ENCODE peak calls at places on chromosomes 11 and 22, in six cellular contexts. F is GM23248, I is SK-N-SH, X is HCT116, E is PC-3, V is hepatocyte. P is an unnamed sample. For H3K27me3 and H3K9me2, the result is how much of the 10 kb centered on the place peaks cover.

GRCh38 chr11:127493330-127493729 is 492.8 kb upstream of the KIRREL3 start:
- DNase-seq in F (peak), I (peak), X (no peak), E (peak), V (peak), P (no peak)

GRCh38 chr22:20551805-20552449 is 44.5 kb downstream of the MED15 start:
- DNase-seq in F (peak), I (no peak), X (no peak), E (no peak), V (no peak), P (no peak)

GRCh38 chr11:125358254-125358840 is 137.7 kb downstream of the FEZ1 start:
- DNase-seq in F (peak), I (no peak), X (no peak), E (peak), V (no peak), P (no peak)

GRCh38 chr22:23282089-23282501 is 101.8 kb downstream of the BCR start:
- DNase-seq in F (peak), I (no peak), X (peak), E (peak), V (no peak), P (peak)

GRCh38 chr22:41621099-41621910 is at the start of gene XRCC6:
- DNase-seq in F (peak), I (peak), X (peak), E (peak), V (peak), P (peak)

GRCh38 chr11:128595221-128595620 is 7.9 kb upstream of the ETS1 start:
- DNase-seq in F (peak), I (no peak), X (no peak), E (no peak), V (no peak), P (no peak)

GRCh38 chr11:27161071-27161470 is 120.5 kb downstream of the BBOX1 start:
- DNase-seq in F (peak), I (no peak), X (no peak), E (peak), V (no peak), P (no peak)

GRCh38 chr11:10072142-10072541 is 221.9 kb downstream of the SBF2 start:
- DNase-seq in F (peak), I (no peak), X (no peak), E (no peak), V (no peak), P (no peak)

GRCh38 chr22:35301370-35301874 is 1.7 kb downstream of the TOM1 start:
- DNase-seq in F (peak), I (no peak), X (no peak), E (peak), V (peak), P (peak)

GRCh38 chr11:64522036-64522435 is 69.0 kb upstream of the SLC22A12 start:
- DNase-seq in F (no peak), I (no peak), X (no peak), E (no peak), V (no peak), P (no peak)

GRCh38 chr22:48850658-48851287 is 976.9 kb downstream of the BRD1 start:
- DNase-seq in F (no peak), I (no peak), X (no peak), E (no peak), V (no peak), P (no peak)

GRCh38 chr11:7576671-7577225 is 62.9 kb downstream of the PPFIBP2 start:
- DNase-seq in F (peak), I (peak), X (no peak), E (no peak), V (no peak), P (no peak)

GRCh38 chr11:7578276-7578955 is 64.6 kb downstream of the PPFIBP2 start:
- DNase-seq in F (peak), I (peak), X (no peak), E (no peak), V (no peak), P (peak)

GRCh38 chr11:7577883-7578242 is 64.1 kb downstream of the PPFIBP2 start:
- DNase-seq in F (peak), I (peak), X (no peak), E (peak), V (peak), P (no peak)

GRCh38 chr11:7577226-7577882 is 63.6 kb downstream of the PPFIBP2 start:
- DNase-seq in F (peak), I (peak), X (no peak), E (no peak), V (peak), P (no peak)

DNA sequence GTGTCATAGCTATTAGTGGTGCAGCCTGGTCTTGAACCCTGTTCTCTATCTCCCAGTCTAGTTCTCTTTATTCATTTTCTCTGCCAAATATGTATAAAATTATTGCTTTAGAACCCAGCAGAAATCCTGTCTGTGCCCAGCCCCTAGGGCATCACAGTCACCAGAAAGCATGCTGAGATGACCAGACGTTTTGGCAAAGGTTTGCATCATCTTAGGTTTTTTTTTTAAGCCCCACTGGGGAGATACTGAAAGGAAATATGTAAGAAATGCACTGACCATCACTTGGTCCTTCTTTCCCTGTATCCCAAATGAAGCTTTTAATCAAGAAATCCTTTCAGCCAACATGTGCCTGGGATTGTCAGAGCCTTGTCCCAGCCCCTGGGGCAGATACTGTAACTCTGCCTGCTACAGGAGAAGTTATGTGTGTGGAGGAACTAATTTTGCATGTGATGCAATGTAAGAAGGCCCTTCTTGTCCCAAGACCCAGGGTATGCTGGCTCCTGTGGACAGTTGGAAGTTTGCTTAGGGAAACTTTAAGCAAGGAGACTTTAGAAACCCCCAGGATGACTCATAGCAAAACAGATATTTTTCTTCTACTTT is 65.5 kb downstream of the PPFIBP2 start:
- DNase-seq in F (peak), I (no peak), X (no peak), E (no peak), V (no peak), P (no peak)
- H3K27ac ChIP-seq in F (peak), I (peak), X (no peak), E (no peak), V (peak), P (peak)

DNA sequence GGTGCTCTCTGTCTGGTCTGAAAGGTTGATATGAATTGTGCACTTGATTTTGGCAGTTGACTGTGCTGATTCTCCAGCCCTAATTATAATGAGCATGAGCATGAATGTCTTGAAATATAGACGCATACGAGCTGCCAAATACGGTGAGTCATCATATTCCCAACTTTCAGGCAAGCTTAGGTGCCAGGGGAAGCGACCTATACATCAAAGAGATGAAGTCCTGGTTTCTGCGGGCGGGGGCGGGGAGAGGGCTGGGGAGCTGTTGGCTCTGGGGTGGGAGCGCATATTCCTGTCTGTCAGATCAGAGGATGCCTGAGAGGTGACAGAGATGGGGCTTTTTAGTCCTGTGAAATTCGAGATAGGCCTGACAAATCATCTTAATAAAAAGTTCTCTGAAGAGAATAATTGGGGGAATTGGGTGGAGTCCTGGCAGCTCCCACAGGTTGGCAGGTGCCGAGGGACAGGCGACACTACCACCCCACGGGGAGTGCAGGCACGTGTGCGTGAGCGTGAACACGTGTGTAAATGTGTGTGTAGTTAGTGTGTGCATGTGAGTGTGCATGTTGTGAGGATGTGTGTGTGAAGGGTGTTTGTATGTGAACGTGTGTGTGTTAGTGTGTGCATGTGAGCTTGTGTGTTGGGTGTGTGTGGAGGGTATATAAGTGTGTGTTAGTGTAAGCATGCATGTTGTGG is 865.3 kb downstream of the TBC1D22A start:
- DNase-seq in F (no peak), I (no peak), X (peak), E (peak), V (no peak), P (peak)
- H3K27me3 ChIP-seq in F (under half), I (under half), X (under half), E (under half), V (under half), P (under half)

GRCh38 chr11:132901638-132902610 is 630.4 kb downstream of the OPCML start:
- DNase-seq in F (peak), I (no peak), X (no peak), E (no peak), V (no peak), P (no peak)

GRCh38 chr11:132895340-132895739 is 637.0 kb downstream of the OPCML start:
- DNase-seq in F (peak), I (no peak), X (no peak), E (no peak), V (peak), P (no peak)

GRCh38 chr11:132898676-132899075 is 633.6 kb downstream of the OPCML start:
- DNase-seq in F (no peak), I (no peak), X (no peak), E (no peak), V (no peak), P (no peak)

GRCh38 chr11:132894598-132894997 is 637.7 kb downstream of the OPCML start:
- DNase-seq in F (no peak), I (no peak), X (no peak), E (no peak), V (peak), P (no peak)

DNA sequence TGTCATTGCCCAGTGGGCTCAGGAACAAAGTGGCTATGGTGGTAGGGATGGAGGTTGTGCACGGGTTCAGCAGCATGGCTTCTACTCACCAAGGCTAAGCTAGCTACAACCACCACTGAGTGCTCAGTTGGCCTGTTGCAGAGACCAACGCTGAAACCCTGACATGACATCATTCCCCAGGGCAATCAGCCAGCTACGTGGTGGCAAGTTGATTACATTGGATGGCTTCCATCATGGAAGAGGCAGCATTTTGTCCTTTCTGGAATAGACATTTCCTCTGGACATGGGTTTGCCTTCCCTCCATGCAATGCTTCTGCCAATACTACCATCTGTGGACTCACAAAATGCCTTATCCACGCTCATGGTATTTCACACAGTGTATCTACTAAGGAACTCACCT is 634.3 kb downstream of the OPCML start:
- DNase-seq in F (no peak), I (no peak), X (no peak), E (no peak), V (no peak), P (no peak)
- H3K9me2 ChIP-seq in F (under half), I (under half), X (under half), E (under half), V (under half), P (under half)

DNA sequence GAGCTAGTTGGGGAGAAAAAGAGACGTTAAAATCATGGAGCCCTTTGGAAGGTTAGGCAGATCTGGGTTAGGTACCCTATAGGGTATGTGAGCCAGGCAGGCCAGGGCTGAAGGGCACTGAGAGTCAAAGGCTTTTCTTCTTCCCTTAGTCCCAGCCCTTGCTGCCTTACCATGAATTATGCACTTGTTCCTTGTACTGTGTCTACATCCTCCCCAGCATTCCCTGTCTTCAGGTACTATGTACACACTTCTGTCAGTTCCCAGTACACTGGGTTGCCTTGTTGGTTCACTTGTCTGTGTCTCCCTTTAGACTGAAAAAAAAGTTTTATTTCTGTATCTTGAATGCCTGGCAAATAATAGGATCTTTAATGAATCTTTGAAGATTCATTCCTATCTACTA is 16.9 kb downstream of the RNF185 start:
- DNase-seq in F (no peak), I (no peak), X (no peak), E (no peak), V (no peak), P (no peak)
- H3K27ac ChIP-seq in F (peak), I (peak), X (peak), E (no peak), V (peak), P (no peak)

GRCh38 chr11:118155781-118156530 is 3.3 kb upstream of the SCN4B start:
- DNase-seq in F (no peak), I (peak), X (no peak), E (no peak), V (no peak), P (no peak)

GRCh38 chr11:118153976-118154375 is 1.4 kb upstream of the SCN4B start:
- DNase-seq in F (no peak), I (no peak), X (no peak), E (no peak), V (no peak), P (no peak)

GRCh38 chr11:118153516-118153915 is 893 bp upstream of the SCN4B start:
- DNase-seq in F (no peak), I (no peak), X (no peak), E (no peak), V (no peak), P (no peak)

GRCh38 chr11:118157186-118157895 is 4.7 kb upstream of the SCN4B start:
- DNase-seq in F (no peak), I (no peak), X (no peak), E (no peak), V (no peak), P (no peak)

GRCh38 chr11:118156531-118157185 is 4.0 kb upstream of the SCN4B start:
- DNase-seq in F (no peak), I (peak), X (no peak), E (peak), V (peak), P (no peak)
- H3K27me3 ChIP-seq in F (half or more), I (half or more), X (under half), E (half or more), V (half or more), P (half or more)

GRCh38 chr11:85815186-85815911 is 4.4 kb upstream of the SYTL2 start:
- DNase-seq in F (peak), I (no peak), X (no peak), E (peak), V (no peak), P (no peak)
- H3K9me2 ChIP-seq in F (under half), I (under half), X (under half), E (under half), V (under half), P (under half)

GRCh38 chr11:18314794-18315523 is 7.0 kb downstream of the HPS5 start:
- DNase-seq in F (no peak), I (no peak), X (no peak), E (no peak), V (no peak), P (no peak)
- H3K27ac ChIP-seq in F (no peak), I (no peak), X (no peak), E (no peak), V (no peak), P (peak)